ENCODE peak calls at places on chromosomes 5 and 9, in four cellular contexts. N is body of pancreas, G is IMR-90, Q is iris pigment epithelial cell. E is an unnamed sample.

GRCh38 chr9:93813687-93814560 is 141.2 kb downstream of the BARX1 start:
- DNase-seq in N (no peak), G (no peak), Q (no peak), E (no peak)

GRCh38 chr9:129323376-129323998 is 145.4 kb upstream of the IER5L start:
- DNase-seq in N (no peak), G (no peak), Q (no peak), E (peak; percentile 20)

GRCh38 chr5:79499640-79500273 is 14.2 kb downstream of the HOMER1 start:
- DNase-seq in N (no peak), G (no peak), Q (peak; percentile 39), E (no peak)

GRCh38 chr5:914612-915011 is 21.9 kb downstream of the TRIP13 start:
- DNase-seq in N (no peak), G (no peak), Q (no peak), E (no peak)

GRCh38 chr9:37328561-37329227 is 93.8 kb upstream of the GRHPR start:
- DNase-seq in N (no peak), G (no peak), Q (no peak), E (no peak)

GRCh38 chr5:59790399-59791130 is 103.0 kb downstream of the PDE4D start:
- DNase-seq in N (no peak), G (no peak), Q (peak; percentile 88), E (peak; percentile 78)

GRCh38 chr5:178136990-178137389 is 6.2 kb downstream of the RMND5B start:
- DNase-seq in N (no peak), G (no peak), Q (no peak), E (no peak)

GRCh38 chr9:92406506-92406905 is 2.1 kb upstream of the OGN start:
- DNase-seq in N (peak; percentile 7), G (no peak), Q (peak; percentile 60), E (no peak)

GRCh38 chr5:36666986-36667385 is 60.6 kb downstream of the SLC1A3 start:
- DNase-seq in N (no peak), G (no peak), Q (no peak), E (peak; percentile 37)

GRCh38 chr5:64489857-64490256 is 16.0 kb upstream of the RGS7BP start:
- DNase-seq in N (no peak), G (no peak), Q (no peak), E (no peak)